ENCODE peak calls at places on chromosomes 12 and 14, in five cellular contexts. Y is HCT116, B is SK-N-SH, J is K562, I is GM12878. U is an unnamed sample.

GRCh38 chr12:46472893-46473633 is 100.5 kb upstream of the SLC38A2 start:
- DNase-seq in I (no peak), B (peak; percentile 47), Y (no peak), J (no peak), U (peak; percentile 60)

GRCh38 chr12:106976013-106976658 is 10.8 kb downstream of the MTERF2 start:
- DNase-seq in B (no peak), I (no peak), J (no peak), Y (no peak), U (peak; percentile 83)

GRCh38 chr12:597926-598568 is 65.2 kb downstream of the NINJ2 start:
- DNase-seq in J (no peak), Y (no peak), B (no peak), I (no peak), U (no peak)

GRCh38 chr14:53516261-53516774 is 363.2 kb upstream of the DDHD1 start:
- DNase-seq in Y (no peak), J (no peak), I (no peak), B (no peak), U (no peak)

GRCh38 chr12:3795096-3795799 is 42.3 kb upstream of the CRACR2A start:
- DNase-seq in J (no peak), Y (no peak), I (no peak), B (no peak), U (peak; percentile 19)

GRCh38 chr14:23443881-23444280 is 8.4 kb upstream of the MYH7 start:
- DNase-seq in J (no peak), I (no peak), Y (no peak), B (no peak), U (no peak)

GRCh38 chr14:48970995-48971394 is 615.2 kb downstream of the RPS29 start:
- DNase-seq in B (peak; percentile 2), I (no peak), Y (no peak), J (no peak), U (no peak)

GRCh38 chr14:104694991-104695659 is 5.7 kb downstream of the INF2 start:
- DNase-seq in Y (no peak), J (no peak), B (no peak), I (no peak), U (no peak)

GRCh38 chr12:14238224-14238792 is 127.2 kb upstream of the ATF7IP start:
- DNase-seq in I (no peak), B (no peak), J (no peak), Y (no peak), U (no peak)

GRCh38 chr12:12975322-12976077 is 23.5 kb upstream of the GPRC5D start:
- DNase-seq in I (no peak), Y (peak; percentile 29), J (peak; percentile 11), B (peak; percentile 12), U (peak; percentile 41)

GRCh38 chr14:83765200-83765599 is 1764.7 kb upstream of the FLRT2 start:
- DNase-seq in I (no peak), Y (no peak), J (no peak), B (no peak), U (no peak)

GRCh38 chr12:25979563-25979962 is 21.1 kb downstream of the RASSF8 start:
- DNase-seq in B (no peak), J (no peak), I (no peak), Y (no peak), U (no peak)

GRCh38 chr12:25982416-25982815 is 23.9 kb downstream of the RASSF8 start:
- DNase-seq in I (no peak), B (no peak), Y (no peak), J (no peak), U (no peak)

GRCh38 chr12:25979059-25979458 is 20.6 kb downstream of the RASSF8 start:
- DNase-seq in I (no peak), J (no peak), Y (no peak), B (no peak), U (no peak)

GRCh38 chr12:25981597-25981996 is 23.1 kb downstream of the RASSF8 start:
- DNase-seq in J (no peak), I (no peak), B (no peak), Y (no peak), U (no peak)

DNA sequence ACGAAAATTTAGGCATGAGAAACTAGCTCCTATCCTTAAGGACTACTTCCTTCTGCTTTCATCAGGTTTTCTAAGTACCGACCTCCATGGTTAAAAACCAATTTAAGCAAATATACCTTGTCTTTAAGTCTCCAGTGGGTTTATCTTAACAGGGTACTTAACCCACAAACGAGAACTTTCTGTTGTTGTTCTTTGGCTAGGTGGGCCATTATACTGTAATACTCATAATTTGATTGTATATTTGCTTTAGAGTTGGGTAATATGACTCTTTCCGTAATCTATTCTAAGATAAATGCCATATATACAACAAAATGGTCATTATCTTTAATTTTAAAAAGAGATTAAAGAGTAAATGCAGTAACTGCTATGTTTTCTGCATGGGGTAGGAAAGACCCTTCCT is 21.6 kb downstream of the RASSF8 start:
- DNase-seq in Y (no peak), I (no peak), J (no peak), B (no peak), U (no peak)
- TF ChIP-seq ZBTB33 in Y (no peak), I (no peak), J (no peak), B (no peak), U (no peak)

DNA sequence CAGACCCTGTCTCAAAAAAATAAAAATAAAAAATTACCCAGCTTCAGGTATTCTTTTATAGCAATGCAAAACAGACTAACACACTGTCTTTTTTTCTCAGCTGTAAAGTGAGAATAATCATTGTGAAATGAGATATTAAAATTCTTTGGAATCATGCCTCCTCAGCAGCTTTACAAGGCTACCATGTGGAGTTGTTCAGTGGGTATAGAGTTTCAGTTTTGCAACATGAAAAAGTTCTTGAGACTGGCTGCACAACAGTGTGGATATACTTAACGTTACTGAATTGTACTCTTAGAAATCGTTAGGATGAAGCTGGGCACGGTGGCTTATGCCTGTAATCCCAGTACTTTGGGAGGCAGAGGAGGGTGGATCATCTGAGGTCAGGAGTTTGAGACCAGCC is 15.7 kb upstream of the MAPKAPK5 start:
- DNase-seq in Y (no peak), I (no peak), B (no peak), J (no peak), U (no peak)
- H3K4me3 ChIP-seq in Y (no peak overlapping the region), I (no peak overlapping the region), B (no peak overlapping the region), J (no peak overlapping the region), U (no peak overlapping the region)

GRCh38 chr12:49877066-49877465 is 26.6 kb downstream of the FAIM2 start:
- DNase-seq in Y (no peak), J (no peak), I (no peak), B (no peak), U (no peak)
- TF ChIP-seq ZBTB33 in Y (no peak), J (no peak), I (no peak), B (no peak), U (no peak)

GRCh38 chr12:56581418-56582145 is 48.5 kb downstream of the BAZ2A start:
- DNase-seq in J (peak; percentile 52), Y (no peak), I (peak; percentile 35), B (no peak), U (peak; percentile 54)
- H3K4me3 ChIP-seq in J (no peak overlapping the region), Y (no peak overlapping the region), I (no peak overlapping the region), B (no peak overlapping the region), U (no peak overlapping the region)

GRCh38 chr14:52259452-52259851 is 8.0 kb upstream of the PTGDR start:
- DNase-seq in Y (no peak), I (no peak), B (no peak), J (no peak), U (no peak)

GRCh38 chr14:52263190-52263589 is 4.3 kb upstream of the PTGDR start:
- DNase-seq in J (no peak), B (no peak), I (no peak), Y (no peak), U (no peak)

GRCh38 chr14:52265248-52265647 is 2.2 kb upstream of the PTGDR start:
- DNase-seq in J (no peak), B (no peak), I (no peak), Y (no peak), U (no peak)

GRCh38 chr14:52266179-52266578 is 1.3 kb upstream of the PTGDR start:
- DNase-seq in J (no peak), Y (no peak), I (no peak), B (no peak), U (no peak)

GRCh38 chr14:52262600-52262999 is 4.9 kb upstream of the PTGDR start:
- DNase-seq in Y (no peak), J (no peak), I (no peak), B (no peak), U (no peak)
- TF ChIP-seq ZBTB33 in Y (no peak), J (no peak), I (no peak), B (no peak), U (no peak)

GRCh38 chr14:102527255-102528232 is 18.0 kb upstream of the ANKRD9 start:
- DNase-seq in Y (peak; percentile 63), B (no peak), I (no peak), J (no peak), U (no peak)

GRCh38 chr14:102525213-102526143 is 15.9 kb upstream of the ANKRD9 start:
- DNase-seq in Y (peak; percentile 39), J (no peak), I (peak; percentile 27), B (no peak), U (peak; percentile 55)

GRCh38 chr14:102523200-102524025 is 13.8 kb upstream of the ANKRD9 start:
- DNase-seq in J (no peak), Y (no peak), I (no peak), B (no peak), U (no peak)

GRCh38 chr14:102524451-102525212 is 15.1 kb upstream of the ANKRD9 start:
- DNase-seq in Y (peak; percentile 98), I (peak; percentile 96), J (peak; percentile 95), B (peak; percentile 99), U (peak; percentile 96)

DNA sequence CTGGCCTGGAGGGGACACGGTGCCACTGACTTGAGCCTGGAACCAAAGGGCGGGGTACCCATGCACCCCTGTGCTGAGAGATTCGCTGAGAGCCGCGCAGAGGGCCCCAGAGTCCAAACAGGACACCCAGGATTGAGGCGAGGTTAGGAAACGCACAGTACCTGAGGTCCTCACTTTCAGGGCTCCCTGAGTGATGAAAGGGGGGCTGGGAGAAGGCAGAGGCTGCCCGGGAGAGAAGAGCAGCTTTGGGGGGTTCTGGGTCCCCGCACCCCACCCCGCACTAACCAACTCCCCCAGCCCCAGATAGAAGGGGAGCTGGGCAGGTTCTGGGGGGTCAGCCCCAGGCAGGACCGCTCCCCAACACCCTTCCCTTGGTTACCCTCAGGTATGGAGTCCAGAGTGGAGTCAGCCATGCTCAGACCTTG is 14.5 kb upstream of the ANKRD9 start:
- DNase-seq in J (no peak), B (no peak), I (no peak), Y (no peak), U (no peak)
- H3K4me3 ChIP-seq in J (no peak overlapping the region), B (peak overlapping the region; percentile 12), I (peak overlapping the region; percentile 28), Y (peak overlapping the region; percentile 19), U (peak overlapping the region; percentile 26)

U was measured in HepG2.